ENCODE peak calls at places on chromosome 14, in six cellular contexts. D is HL-60; G is stimulated activated CD8-positive, alpha-beta memory T cell treated with anti-CD3 and anti-CD28 coated beads, Interleukin-4, amount 100 ng/mL, for 4 hours; C is activated CD8-positive, alpha-beta T cell treated with anti-CD3 and anti-CD28 coated beads for 36 hours; L is hippocampal formation; F is posterior vena cava. I is an unnamed sample.

GRCh38 chr14:105856676-105857222 is 330.4 kb downstream of the TMEM121 start:
- DNase-seq in C (no peak), F (peak; percentile 15), D (no peak), L (no peak), G (no peak), I (no peak)

GRCh38 chr14:74506408-74506807 is 12.8 kb downstream of the ISCA2 start:
- DNase-seq in G (no peak), C (no peak), L (no peak), F (peak; percentile 73), D (no peak), I (no peak)

GRCh38 chr14:29278301-29278700 is 511.7 kb downstream of the FOXG1 start:
- DNase-seq in D (no peak), G (no peak), L (no peak), C (no peak), F (no peak), I (no peak)

GRCh38 chr14:94575730-94576585 is 5.3 kb upstream of the SERPINA5 start:
- DNase-seq in G (no peak), F (no peak), D (no peak), C (no peak), L (no peak), I (peak; percentile 80)

GRCh38 chr14:24868389-24868788 is 181.6 kb downstream of the STXBP6 start:
- DNase-seq in G (no peak), C (no peak), F (no peak), L (no peak), D (no peak), I (no peak)

GRCh38 chr14:61839452-61839851 is 77.2 kb downstream of the SNAPC1 start:
- DNase-seq in L (no peak), C (no peak), G (no peak), F (no peak), D (no peak), I (peak; percentile 23)

GRCh38 chr14:99741227-99741976 is 51.8 kb upstream of the EML1 start:
- DNase-seq in L (no peak), G (no peak), C (no peak), F (no peak), D (no peak), I (no peak)

GRCh38 chr14:76678244-76678643 is 83.0 kb upstream of the VASH1 start:
- DNase-seq in L (no peak), F (no peak), G (no peak), C (no peak), D (no peak), I (no peak)

I was measured in astrocyte of the cerebellum.